ENCODE peak calls at places on chromosomes 3 and 15, in eight cellular contexts. M, I, V, K, W, B, A and U are unnamed samples.

GRCh38 chr15:40297356-40297755 is 10.4 kb downstream of the PLCB2 start:
- DNase-seq in M (no peak), I (no peak), V (no peak), K (no peak), W (no peak), B (no peak), A (no peak), U (no peak)

GRCh38 chr3:137766069-137766960 is 2.2 kb downstream of the SOX14 start:
- DNase-seq in M (no peak), I (no peak), V (no peak), K (no peak), W (no peak), B (no peak), A (no peak), U (no peak)

GRCh38 chr3:45628746-45629145 is 34.2 kb downstream of the LIMD1 start:
- DNase-seq in M (peak), I (no peak), V (no peak), K (no peak), W (no peak), B (no peak), A (no peak), U (no peak)

GRCh38 chr15:98120561-98120960 is 160.1 kb downstream of the ARRDC4 start:
- DNase-seq in M (no peak), I (no peak), V (peak), K (no peak), W (no peak), B (no peak), A (no peak), U (no peak)

GRCh38 chr3:58163234-58163633 is 47.5 kb downstream of the DNASE1L3 start:
- DNase-seq in M (peak), I (peak), V (no peak), K (no peak), W (no peak), B (no peak), A (no peak), U (no peak)

GRCh38 chr3:14879161-14879888 is 60.6 kb downstream of the FGD5 start:
- DNase-seq in M (peak), I (no peak), V (peak), K (peak), W (no peak), B (no peak), A (no peak), U (peak)

GRCh38 chr15:74201656-74202420 is 749 bp downstream of the STRA6 start:
- DNase-seq in M (no peak), I (no peak), V (peak), K (no peak), W (no peak), B (no peak), A (no peak), U (no peak)

GRCh38 chr3:182303169-182303568 is 490.1 kb upstream of the ATP11B start:
- DNase-seq in M (no peak), I (no peak), V (no peak), K (no peak), W (peak), B (no peak), A (no peak), U (no peak)

GRCh38 chr3:46672349-46672695 is 21.2 kb downstream of the ALS2CL start:
- DNase-seq in M (no peak), I (no peak), V (no peak), K (no peak), W (no peak), B (no peak), A (no peak), U (peak)

GRCh38 chr3:146164071-146164470 is 3.1 kb upstream of the PLOD2 start:
- DNase-seq in M (no peak), I (no peak), V (no peak), K (no peak), W (no peak), B (no peak), A (no peak), U (no peak)

GRCh38 chr3:54374214-54374855 is 252.0 kb downstream of the CACNA2D3 start:
- DNase-seq in M (peak), I (no peak), V (no peak), K (no peak), W (no peak), B (peak), A (no peak), U (no peak)

GRCh38 chr3:141920701-141921100 is 44.3 kb downstream of the ATP1B3 start:
- DNase-seq in M (no peak), I (no peak), V (no peak), K (no peak), W (no peak), B (peak), A (no peak), U (peak)

GRCh38 chr3:13245579-13245978 is 172.3 kb upstream of the IQSEC1 start:
- DNase-seq in M (no peak), I (no peak), V (no peak), K (no peak), W (no peak), B (no peak), A (no peak), U (no peak)

GRCh38 chr3:40843851-40844548 is 319.2 kb downstream of the ZNF621 start:
- DNase-seq in M (peak), I (no peak), V (no peak), K (no peak), W (no peak), B (no peak), A (no peak), U (no peak)

GRCh38 chr3:119324899-119325298 is 30.7 kb downstream of the ARHGAP31 start:
- DNase-seq in M (no peak), I (no peak), V (no peak), K (no peak), W (no peak), B (no peak), A (no peak), U (no peak)

GRCh38 chr3:137709011-137709601 is 55.0 kb upstream of the SOX14 start:
- DNase-seq in M (no peak), I (no peak), V (peak), K (no peak), W (no peak), B (peak), A (no peak), U (no peak)

GRCh38 chr3:127706312-127706711 is 33.6 kb downstream of the ABTB1 start:
- DNase-seq in M (no peak), I (no peak), V (no peak), K (no peak), W (no peak), B (peak), A (peak), U (peak)

GRCh38 chr3:107599755-107600122 is 77.0 kb downstream of the BBX start:
- DNase-seq in M (no peak), I (no peak), V (no peak), K (no peak), W (no peak), B (no peak), A (no peak), U (no peak)

GRCh38 chr3:184741259-184741556 is 29.3 kb upstream of the MAGEF1 start:
- DNase-seq in M (no peak), I (no peak), V (no peak), K (no peak), W (no peak), B (no peak), A (no peak), U (no peak)

GRCh38 chr15:31306426-31307269 is 20.0 kb upstream of the KLF13 start:
- DNase-seq in M (no peak), I (no peak), V (no peak), K (no peak), W (peak), B (no peak), A (peak), U (no peak)

GRCh38 chr15:67967871-67968423 is 86.2 kb upstream of the PIAS1 start:
- DNase-seq in M (peak), I (no peak), V (no peak), K (no peak), W (peak), B (peak), A (peak), U (peak)

GRCh38 chr3:12107071-12107713 is 51.5 kb downstream of the TIMP4 start:
- DNase-seq in M (no peak), I (no peak), V (no peak), K (no peak), W (no peak), B (no peak), A (no peak), U (no peak)

GRCh38 chr3:25897019-25897418 is 107.1 kb downstream of the OXSM start:
- DNase-seq in M (no peak), I (no peak), V (peak), K (no peak), W (no peak), B (peak), A (no peak), U (no peak)

GRCh38 chr15:38695249-38696119 is 130.9 kb upstream of the RASGRP1 start:
- DNase-seq in M (no peak), I (no peak), V (no peak), K (no peak), W (no peak), B (no peak), A (no peak), U (no peak)

GRCh38 chr3:49807427-49808114 is 4.5 kb downstream of the INKA1 start:
- DNase-seq in M (peak), I (no peak), V (no peak), K (no peak), W (no peak), B (no peak), A (peak), U (no peak)

GRCh38 chr3:190458040-190458439 is 8.3 kb upstream of the TMEM207 start:
- DNase-seq in M (peak), I (no peak), V (no peak), K (no peak), W (no peak), B (no peak), A (no peak), U (no peak)

GRCh38 chr15:72998226-72998625 is 54.0 kb upstream of the NEO1 start:
- DNase-seq in M (no peak), I (no peak), V (no peak), K (no peak), W (no peak), B (no peak), A (no peak), U (no peak)

GRCh38 chr3:87855211-87855610 is 203.6 kb downstream of the CGGBP1 start:
- DNase-seq in M (no peak), I (no peak), V (no peak), K (no peak), W (no peak), B (no peak), A (no peak), U (no peak)

GRCh38 chr15:95845862-95846515 is 484.5 kb upstream of the NR2F2 start:
- DNase-seq in M (peak), I (no peak), V (no peak), K (no peak), W (no peak), B (no peak), A (peak), U (no peak)